ENCODE peak calls at places on chromosomes 12 and 14, in seven cellular contexts. G, D, W, J, U, B and O are unnamed samples.

GRCh38 chr12:65960820-65961691 is 136.8 kb downstream of the HMGA2 start:
- DNase-seq in G (no peak), D (no peak), W (no peak), J (no peak), U (no peak), B (no peak), O (no peak)

GRCh38 chr12:128572311-128572810 is 251.4 kb downstream of the SLC15A4 start:
- DNase-seq in G (no peak), D (no peak), W (no peak), J (no peak), U (no peak), B (no peak), O (no peak)

GRCh38 chr12:69701821-69702220 is 2.7 kb upstream of the BEST3 start:
- DNase-seq in G (no peak), D (no peak), W (no peak), J (no peak), U (no peak), B (no peak), O (no peak)

GRCh38 chr12:8950287-8950574 is 786 bp upstream of the M6PR start:
- DNase-seq in G (no peak), D (no peak), W (no peak), J (no peak), U (no peak), B (no peak), O (no peak)

GRCh38 chr14:72040528-72040927 is 108.3 kb downstream of the RGS6 start:
- DNase-seq in G (no peak), D (no peak), W (no peak), J (no peak), U (no peak), B (no peak), O (no peak)

GRCh38 chr12:110317921-110318320 is 36.9 kb downstream of the ATP2A2 start:
- DNase-seq in G (no peak), D (no peak), W (no peak), J (no peak), U (no peak), B (no peak), O (no peak)

GRCh38 chr12:67483871-67484554 is 164.5 kb upstream of the DYRK2 start:
- DNase-seq in G (no peak), D (peak; percentile 100), W (peak; percentile 65), J (no peak), U (no peak), B (no peak), O (peak; percentile 73)

GRCh38 chr12:66409195-66409871 is 107.0 kb downstream of the HELB start:
- DNase-seq in G (peak; percentile 60), D (no peak), W (peak; percentile 50), J (no peak), U (no peak), B (peak; percentile 42), O (no peak)

GRCh38 chr12:6279631-6280030 is 30.9 kb upstream of the PLEKHG6 start:
- DNase-seq in G (no peak), D (no peak), W (no peak), J (no peak), U (no peak), B (no peak), O (no peak)
- H3K27ac ChIP-seq in G (no peak overlapping the region), D (peak overlapping the region; percentile 93), W (no peak overlapping the region), J (no peak overlapping the region), U (no peak overlapping the region), B (no peak overlapping the region), O (peak overlapping the region; percentile 93)

GRCh38 chr12:1947081-1947480 is 28.6 kb upstream of the CACNA2D4 start:
- DNase-seq in G (no peak), D (no peak), W (no peak), J (no peak), U (no peak), B (no peak), O (no peak)

GRCh38 chr12:1946311-1946710 is 27.9 kb upstream of the CACNA2D4 start:
- DNase-seq in G (no peak), D (no peak), W (no peak), J (no peak), U (no peak), B (no peak), O (no peak)

GRCh38 chr12:1948883-1949282 is 30.4 kb upstream of the CACNA2D4 start:
- DNase-seq in G (no peak), D (no peak), W (no peak), J (no peak), U (no peak), B (no peak), O (no peak)

DNA sequence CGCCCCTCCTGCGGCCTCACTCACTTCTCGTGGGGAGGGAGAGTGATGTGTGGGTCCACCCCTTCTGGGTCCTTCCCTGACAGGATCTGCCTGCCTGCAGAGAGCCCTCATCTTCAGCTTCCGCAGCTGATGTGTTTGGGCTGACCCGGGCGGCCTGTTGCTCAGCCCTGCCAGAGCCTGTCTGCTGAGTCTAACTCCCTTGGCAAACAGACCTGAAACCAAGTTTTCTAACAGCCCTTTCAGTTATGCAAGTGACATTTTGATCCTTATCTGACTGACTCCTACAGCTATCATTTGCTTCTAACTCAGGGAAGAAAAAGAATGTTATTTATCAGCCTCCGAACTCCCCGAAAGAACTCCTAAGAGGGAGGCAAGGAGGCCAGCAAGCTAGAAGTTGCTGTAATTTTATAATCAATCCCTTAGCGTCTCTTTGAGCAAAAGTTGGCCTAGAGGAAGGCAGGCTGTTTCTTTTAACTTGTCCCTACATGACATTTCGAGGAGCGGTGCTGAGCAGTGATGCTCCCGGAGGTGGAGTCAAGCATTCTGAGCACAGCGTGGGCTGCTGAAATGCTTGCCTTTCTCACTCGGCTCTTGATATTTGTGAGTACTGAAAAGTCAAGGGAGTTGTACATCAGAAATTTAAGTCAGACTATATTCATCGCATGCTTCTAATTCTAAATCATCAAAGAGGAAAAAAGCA is 31.5 kb upstream of the CACNA2D4 start:
- DNase-seq in G (no peak), D (no peak), W (no peak), J (no peak), U (peak; percentile 41), B (no peak), O (peak; percentile 58)
- H3K27ac ChIP-seq in G (no peak overlapping the region), D (no peak overlapping the region), W (no peak overlapping the region), J (no peak overlapping the region), U (peak overlapping the region; percentile 45), B (no peak overlapping the region), O (peak overlapping the region; percentile 64)

GRCh38 chr14:58243790-58244555 is 670 bp upstream of the PSMA3 start:
- DNase-seq in G (no peak), D (peak; percentile 42), W (peak; percentile 24), J (no peak), U (no peak), B (peak; percentile 4), O (no peak)

GRCh38 chr14:58239259-58240210 is 5.1 kb upstream of the PSMA3 start:
- DNase-seq in G (peak; percentile 84), D (peak; percentile 57), W (peak; percentile 54), J (peak; percentile 70), U (peak; percentile 35), B (peak; percentile 71), O (no peak)

GRCh38 chr14:58238252-58239247 is 6.1 kb upstream of the PSMA3 start:
- DNase-seq in G (peak; percentile 4), D (no peak), W (no peak), J (no peak), U (no peak), B (peak; percentile 32), O (no peak)
- H3K27ac ChIP-seq in G (peak overlapping the region; percentile 75), D (no peak overlapping the region), W (no peak overlapping the region), J (peak overlapping the region; percentile 85), U (peak overlapping the region; percentile 63), B (peak overlapping the region; percentile 32), O (no peak overlapping the region)

GRCh38 chr12:124174406-124174805 is 120.5 kb upstream of the RFLNA start:
- DNase-seq in G (no peak), D (no peak), W (no peak), J (no peak), U (no peak), B (no peak), O (no peak)

GRCh38 chr12:124173692-124174091 is 121.2 kb upstream of the RFLNA start:
- DNase-seq in G (no peak), D (no peak), W (no peak), J (no peak), U (no peak), B (no peak), O (no peak)

GRCh38 chr12:124172646-124173045 is 122.2 kb upstream of the RFLNA start:
- DNase-seq in G (no peak), D (no peak), W (no peak), J (no peak), U (no peak), B (no peak), O (no peak)

GRCh38 chr12:124175731-124176130 is 119.2 kb upstream of the RFLNA start:
- DNase-seq in G (no peak), D (no peak), W (no peak), J (no peak), U (no peak), B (no peak), O (no peak)

GRCh38 chr12:124174949-124175348 is 119.9 kb upstream of the RFLNA start:
- DNase-seq in G (no peak), D (no peak), W (no peak), J (no peak), U (no peak), B (no peak), O (no peak)
- H3K27ac ChIP-seq in G (no peak overlapping the region), D (no peak overlapping the region), W (no peak overlapping the region), J (no peak overlapping the region), U (no peak overlapping the region), B (no peak overlapping the region), O (no peak overlapping the region)

DNA sequence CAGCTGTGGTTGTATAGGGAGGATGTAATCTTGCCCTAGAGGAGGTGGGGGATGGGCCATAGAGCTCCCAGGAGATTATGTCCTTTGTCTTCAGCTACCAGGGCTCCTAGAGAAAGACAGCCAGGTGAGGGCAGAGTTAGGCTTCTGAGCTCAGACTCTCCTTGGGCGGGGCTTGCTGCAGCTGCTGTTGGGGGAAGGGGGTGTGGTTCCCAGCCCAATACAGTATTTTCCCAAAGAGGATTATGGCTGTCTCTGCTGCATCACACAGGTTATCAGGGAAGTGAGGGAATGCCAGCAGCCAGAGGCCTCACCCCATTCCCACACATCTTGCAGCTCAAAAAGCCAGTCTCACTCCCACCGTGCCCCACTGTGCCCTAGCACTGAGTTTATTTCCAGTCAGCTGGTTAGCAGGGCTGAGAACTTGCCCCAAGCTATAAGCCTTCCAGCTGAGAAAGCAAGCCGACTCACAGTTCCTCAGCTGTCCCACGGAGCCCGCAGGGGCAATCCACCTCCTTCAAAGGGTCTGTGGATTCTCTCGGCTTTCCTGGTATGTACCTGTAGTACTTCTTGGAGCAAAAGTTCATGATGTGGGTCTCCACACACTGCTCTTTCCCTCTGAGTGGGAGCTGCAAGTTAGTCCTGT is 217.3 kb upstream of the CPNE8 start:
- DNase-seq in G (no peak), D (no peak), W (no peak), J (no peak), U (no peak), B (no peak), O (no peak)
- H3K27ac ChIP-seq in G (no peak overlapping the region), D (no peak overlapping the region), W (no peak overlapping the region), J (no peak overlapping the region), U (no peak overlapping the region), B (no peak overlapping the region), O (no peak overlapping the region)